ENCODE peak calls at places on chromosomes 13 and 19, in four cellular contexts. E is progenitor cell of endocrine pancreas, B is foreskin keratinocyte, H is AG10803. A is an unnamed sample.

GRCh38 chr13:35648109-35648508 is 171.6 kb upstream of the MAB21L1 start:
- DNase-seq in E (no peak), B (no peak), H (peak; percentile 11), A (no peak)

GRCh38 chr13:40176242-40176641 is 490.2 kb downstream of the FOXO1 start:
- DNase-seq in E (no peak), B (no peak), H (no peak), A (no peak)

GRCh38 chr13:112879283-112879833 is 89.7 kb upstream of the MCF2L start:
- DNase-seq in E (no peak), B (no peak), H (peak; percentile 20), A (peak; percentile 11)

GRCh38 chr13:77720988-77721387 is 23.5 kb downstream of the SLAIN1 start:
- DNase-seq in E (no peak), B (no peak), H (no peak), A (no peak)

GRCh38 chr13:62119739-62120700 is 704.4 kb upstream of the PCDH20 start:
- DNase-seq in E (no peak), B (no peak), H (no peak), A (no peak)

GRCh38 chr13:73299787-73300186 is 241.0 kb downstream of the KLF5 start:
- DNase-seq in E (no peak), B (no peak), H (peak; percentile 65), A (no peak)

GRCh38 chr13:95100525-95101121 is 200.6 kb downstream of the ABCC4 start:
- DNase-seq in E (no peak), B (peak; percentile 58), H (peak; percentile 28), A (no peak)

GRCh38 chr19:36245210-36246005 is 30.5 kb downstream of the ZNF146 start:
- DNase-seq in E (peak; percentile 37), B (no peak), H (no peak), A (no peak)

GRCh38 chr19:13427273-13428051 is 78.8 kb downstream of the CACNA1A start:
- DNase-seq in E (no peak), B (no peak), H (no peak), A (no peak)

GRCh38 chr13:60411983-60412382 is 15.0 kb downstream of the TDRD3 start:
- DNase-seq in E (no peak), B (no peak), H (peak; percentile 5), A (no peak)

GRCh38 chr13:36174923-36175322 is 39.4 kb downstream of the SOHLH2 start:
- DNase-seq in E (no peak), B (no peak), H (no peak), A (no peak)

GRCh38 chr19:54021932-54022331 is 30.5 kb downstream of the CACNG6 start:
- DNase-seq in E (no peak), B (no peak), H (no peak), A (no peak)

GRCh38 chr13:45763419-45763818 is 61.3 kb downstream of the CBY2 start:
- DNase-seq in E (no peak), B (no peak), H (no peak), A (no peak)

GRCh38 chr13:63737418-63737817 is 2321.8 kb upstream of the PCDH20 start:
- DNase-seq in E (no peak), B (no peak), H (no peak), A (no peak)

GRCh38 chr19:49006905-49007304 is 10.0 kb downstream of the LHB start:
- DNase-seq in E (no peak), B (no peak), H (no peak), A (no peak)

GRCh38 chr19:42268142-42268703 is 829 bp upstream of the CIC start:
- DNase-seq in E (peak; percentile 98), B (peak; percentile 98), H (peak; percentile 99), A (peak; percentile 100)

GRCh38 chr13:23642110-23642509 is 71.9 kb downstream of the TNFRSF19 start:
- DNase-seq in E (no peak), B (no peak), H (peak; percentile 34), A (no peak)

GRCh38 chr13:111852701-111853100 is 214.2 kb upstream of the SOX1 start:
- DNase-seq in E (no peak), B (no peak), H (no peak), A (no peak)

GRCh38 chr19:44582581-44583265 is 30.6 kb upstream of the IGSF23 start:
- DNase-seq in E (no peak), B (no peak), H (no peak), A (no peak)

GRCh38 chr19:56927791-56928207 is 87.3 kb upstream of the PEG3 start:
- DNase-seq in E (no peak), B (no peak), H (no peak), A (no peak)

GRCh38 chr13:95301947-95302386 is 716 bp upstream of the ABCC4 start:
- DNase-seq in E (no peak), B (no peak), H (no peak), A (no peak)

GRCh38 chr19:1862424-1863307 is 713 bp downstream of the KLF16 start:
- DNase-seq in E (no peak), B (no peak), H (no peak), A (peak; percentile 57)

GRCh38 chr13:93862259-93862658 is 617.2 kb downstream of the DCT start:
- DNase-seq in E (no peak), B (no peak), H (peak; percentile 6), A (no peak)

GRCh38 chr19:1237027-1237659 is 662 bp downstream of the CBARP start:
- DNase-seq in E (no peak), B (no peak), H (no peak), A (no peak)

GRCh38 chr19:3034194-3034844 is 5.2 kb upstream of the TLE2 start:
- DNase-seq in E (no peak), B (no peak), H (peak; percentile 30), A (no peak)

GRCh38 chr19:15479391-15480345 is at the start of gene PGLYRP2:
- DNase-seq in E (no peak), B (no peak), H (no peak), A (no peak)

GRCh38 chr19:33472696-33473624 is 48.6 kb downstream of the PEPD start:
- DNase-seq in E (no peak), B (peak; percentile 93), H (peak; percentile 95), A (peak; percentile 22)

GRCh38 chr19:52453324-52454094 is at the start of gene ZNF578:
- DNase-seq in E (no peak), B (peak; percentile 61), H (peak; percentile 84), A (no peak)

GRCh38 chr13:110942248-110942981 is 27.5 kb upstream of the ANKRD10 start:
- DNase-seq in E (no peak), B (peak; percentile 51), H (no peak), A (no peak)

GRCh38 chr13:47332149-47332548 is 435.3 kb upstream of the HTR2A start:
- DNase-seq in E (no peak), B (no peak), H (peak; percentile 56), A (no peak)

GRCh38 chr19:7400815-7401214 is 52.1 kb downstream of the ARHGEF18 start:
- DNase-seq in E (no peak), B (no peak), H (no peak), A (no peak)

GRCh38 chr19:48938256-48938655 is 4.8 kb downstream of the DHDH start:
- DNase-seq in E (no peak), B (no peak), H (no peak), A (no peak)

GRCh38 chr13:37011788-37012187 is 11.2 kb downstream of the EXOSC8 start:
- DNase-seq in E (no peak), B (no peak), H (no peak), A (no peak)

GRCh38 chr13:90623318-90624011 is 724.0 kb upstream of the MIR17HG start:
- DNase-seq in E (no peak), B (peak; percentile 60), H (no peak), A (no peak)

GRCh38 chr19:27964165-27964564 is 1248.8 kb downstream of the UQCRFS1 start:
- DNase-seq in E (no peak), B (no peak), H (no peak), A (no peak)

GRCh38 chr19:29371766-29372415 is 153.9 kb upstream of the VSTM2B start:
- DNase-seq in E (no peak), B (no peak), H (no peak), A (no peak)

GRCh38 chr13:34506796-34507195 is 435.3 kb upstream of the NBEA start:
- DNase-seq in E (no peak), B (no peak), H (peak; percentile 16), A (no peak)

DNA sequence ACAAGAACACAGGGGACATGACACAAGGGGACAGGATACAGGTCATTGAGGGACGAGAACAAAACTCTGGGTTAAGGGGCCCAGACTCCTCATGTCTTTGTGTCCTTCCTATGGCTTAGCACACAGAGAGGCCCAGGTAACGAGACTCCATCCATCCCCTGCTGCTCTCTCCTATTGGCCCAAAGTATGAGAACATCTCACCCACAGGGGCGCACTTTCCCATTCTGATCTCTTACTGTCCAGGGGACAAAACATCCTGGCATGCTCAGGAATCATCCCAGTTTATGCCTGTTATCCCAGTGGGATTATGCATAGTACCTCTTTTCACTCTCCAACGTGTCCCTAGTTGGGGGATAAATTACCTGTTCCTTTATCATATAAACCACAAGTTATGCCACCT is 19.2 kb downstream of the C13orf42 start:
- DNase-seq in E (no peak), B (no peak), H (no peak), A (no peak)
- TF ChIP-seq CTCF in E (no peak), B (no peak), H (no peak), A (no peak)

DNA sequence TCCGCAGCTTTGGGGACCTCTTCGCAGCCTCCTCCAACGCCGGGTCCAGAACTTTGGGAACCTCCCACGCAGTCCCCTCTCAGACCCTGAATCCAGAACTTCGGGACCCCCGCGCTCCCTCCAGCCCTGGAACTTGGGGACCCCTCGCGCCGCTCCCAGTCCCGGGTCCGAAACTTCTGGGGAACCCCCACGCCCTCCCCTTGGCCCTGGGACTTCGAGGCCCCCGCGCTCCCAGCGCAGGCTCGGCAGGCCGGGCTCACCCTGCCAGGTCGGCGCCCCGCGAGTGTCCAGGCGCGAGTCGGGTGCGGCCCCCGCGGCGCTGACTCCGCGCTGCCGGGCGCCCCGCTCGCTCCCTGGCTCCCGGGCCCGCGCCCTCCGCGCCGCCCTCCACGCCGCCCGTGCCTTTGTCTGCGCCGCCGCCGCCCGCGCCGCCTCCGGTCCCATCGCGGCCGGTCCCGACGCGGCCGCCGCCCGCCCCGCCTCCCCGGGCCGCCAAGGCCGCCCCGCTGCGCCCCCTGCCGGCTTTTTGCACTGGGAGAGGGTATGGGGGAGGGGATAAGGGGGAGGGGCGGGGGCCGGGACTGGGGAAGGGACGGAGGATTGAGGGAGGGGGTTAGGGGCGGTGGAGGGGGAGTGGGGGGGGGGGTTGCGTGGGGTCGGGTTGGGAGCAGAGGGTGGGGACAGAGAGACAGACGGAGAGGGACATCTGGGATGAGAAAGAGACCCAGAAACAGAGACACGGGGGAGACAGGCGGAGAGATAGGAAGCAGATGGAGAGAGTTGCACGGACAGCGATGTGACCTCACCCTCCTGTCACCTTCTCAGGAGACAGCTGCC is at the start of gene HOMER3:
- DNase-seq in E (peak; percentile 86), B (no peak), H (peak; percentile 53), A (peak; percentile 85)
- TF ChIP-seq CTCF in E (peak; percentile 26), B (no peak), H (peak; percentile 35), A (peak; percentile 54)

GRCh38 chr19:10389863-10390262 is 9.5 kb upstream of the TYK2 start:
- DNase-seq in E (no peak), B (no peak), H (no peak), A (peak; percentile 32)
- TF ChIP-seq CTCF in E (peak; percentile 23), B (peak; percentile 23), H (peak; percentile 7), A (no peak)

DNA sequence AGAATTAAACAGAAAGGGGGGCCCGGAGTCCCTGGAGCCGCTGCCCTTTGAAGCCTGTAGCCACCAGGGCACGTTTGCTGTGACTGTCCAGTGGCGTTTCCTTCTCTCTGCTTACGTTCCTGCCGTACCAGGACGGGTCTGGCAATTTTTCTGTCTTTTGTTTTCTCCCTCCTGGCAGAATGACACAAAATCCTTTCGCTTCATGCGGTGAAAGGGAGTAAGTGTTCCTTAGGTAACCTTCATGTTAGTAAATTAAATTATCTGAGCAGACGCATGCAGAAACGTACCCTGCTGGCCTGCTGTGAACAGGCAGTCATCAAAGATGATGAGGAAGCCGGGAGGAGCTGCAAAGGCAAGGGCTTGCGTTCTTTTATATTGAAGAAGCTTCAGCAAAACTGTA is 299.3 kb upstream of the ARGLU1 start:
- DNase-seq in E (no peak), B (no peak), H (no peak), A (no peak)
- TF ChIP-seq CTCF in E (no peak), B (no peak), H (peak; percentile 1), A (no peak)

GRCh38 chr19:40165362-40165937 is 25.8 kb upstream of the MAP3K10 start:
- DNase-seq in E (peak; percentile 31), B (no peak), H (peak; percentile 29), A (peak; percentile 42)
- TF ChIP-seq CTCF in E (peak; percentile 56), B (peak; percentile 71), H (peak; percentile 79), A (peak; percentile 19)

A was measured in Caco-2.